ENCODE peak calls at places on chromosome 7, in nine cellular contexts. F, P, O, A, R, G, Z, U and S are unnamed samples. For H3K27me3, the result is how much of the 10 kb centered on the place peaks cover.

GRCh38 chr7:363626-364025 is 73.7 kb downstream of the FOXL3 start:
- DNase-seq in U (no peak), G (no peak), A (no peak), P (no peak), Z (peak), R (no peak), F (no peak), O (no peak), S (no peak)

GRCh38 chr7:142717453-142717852 is 31.8 kb upstream of the PRSS1 start:
- DNase-seq in R (no peak), U (no peak), P (no peak), F (no peak), G (no peak), O (no peak), A (no peak), Z (no peak), S (no peak)

GRCh38 chr7:151838861-151839381 is 38.0 kb downstream of the PRKAG2 start:
- DNase-seq in A (no peak), O (no peak), U (no peak), G (no peak), F (no peak), Z (no peak), P (peak), R (no peak), S (no peak)

GRCh38 chr7:44112997-44113763 is 9.0 kb downstream of the AEBP1 start:
- DNase-seq in O (no peak), F (no peak), Z (no peak), U (no peak), A (no peak), G (no peak), P (no peak), R (no peak), S (no peak)

GRCh38 chr7:11714205-11714604 is 117.8 kb downstream of the THSD7A start:
- DNase-seq in R (no peak), U (peak), A (no peak), Z (no peak), P (no peak), F (no peak), O (no peak), G (no peak), S (no peak)

GRCh38 chr7:109529712-109530111 is 960.0 kb downstream of the DNAJB9 start:
- DNase-seq in F (no peak), A (no peak), G (no peak), U (no peak), Z (no peak), R (no peak), O (no peak), P (no peak), S (no peak)

GRCh38 chr7:81150951-81151361 is 232.1 kb upstream of the SEMA3C start:
- DNase-seq in A (no peak), G (no peak), P (no peak), F (no peak), Z (peak), O (no peak), U (no peak), R (peak), S (no peak)

GRCh38 chr7:66741706-66742053 is 1.1 kb downstream of the RABGEF1 start:
- DNase-seq in U (peak), Z (no peak), G (no peak), A (no peak), F (peak), R (peak), O (peak), P (no peak), S (no peak)

GRCh38 chr7:106285051-106285800 is 443 bp upstream of the NAMPT start:
- DNase-seq in U (peak), R (peak), A (peak), Z (peak), P (peak), F (peak), O (peak), G (peak), S (peak)

GRCh38 chr7:74178632-74179031 is 4.5 kb downstream of the EIF4H start:
- DNase-seq in G (no peak), R (peak), A (no peak), U (no peak), Z (no peak), P (no peak), F (no peak), O (peak), S (peak)

GRCh38 chr7:118080947-118081346 is 103.0 kb upstream of the LSM8 start:
- DNase-seq in O (peak), R (peak), G (no peak), P (peak), U (peak), Z (no peak), F (peak), A (no peak), S (peak)

GRCh38 chr7:22554184-22554583 is 54.2 kb upstream of the STEAP1B start:
- DNase-seq in R (no peak), P (no peak), O (no peak), G (no peak), F (no peak), Z (no peak), A (no peak), U (no peak), S (no peak)

GRCh38 chr7:41219276-41219675 is 483.6 kb downstream of the INHBA start:
- DNase-seq in U (no peak), F (no peak), R (peak), P (no peak), A (no peak), O (peak), G (no peak), Z (no peak), S (no peak)

GRCh38 chr7:35446091-35446490 is 192.2 kb upstream of the TBX20 start:
- DNase-seq in R (no peak), F (no peak), G (no peak), O (no peak), A (no peak), Z (no peak), P (no peak), U (no peak), S (no peak)

GRCh38 chr7:132225216-132226030 is 350.8 kb downstream of the PLXNA4 start:
- DNase-seq in P (no peak), F (peak), U (peak), R (no peak), Z (peak), A (no peak), G (no peak), O (no peak), S (no peak)

GRCh38 chr7:140238778-140239652 is 62.2 kb upstream of the KDM7A start:
- DNase-seq in P (no peak), O (no peak), R (no peak), F (peak), U (no peak), G (no peak), A (no peak), Z (no peak), S (no peak)

GRCh38 chr7:111018960-111019835 is 71.7 kb upstream of the LRRN3 start:
- DNase-seq in G (no peak), P (no peak), O (no peak), Z (no peak), F (no peak), R (no peak), A (no peak), U (peak), S (no peak)

GRCh38 chr7:22879285-22879684 is 56.6 kb upstream of the TOMM7 start:
- DNase-seq in Z (no peak), U (no peak), F (no peak), P (no peak), G (no peak), R (no peak), A (no peak), O (no peak), S (no peak)

GRCh38 chr7:20424475-20424874 is 93.8 kb downstream of the ITGB8 start:
- DNase-seq in U (no peak), A (no peak), G (no peak), O (no peak), P (no peak), Z (no peak), F (no peak), R (no peak), S (no peak)

GRCh38 chr7:135925205-135925604 is 52.0 kb downstream of the MTPN start:
- DNase-seq in U (no peak), Z (no peak), P (no peak), A (no peak), G (no peak), R (peak), F (no peak), O (no peak), S (no peak)

GRCh38 chr7:155167706-155168365 is 97.7 kb downstream of the HTR5A start:
- DNase-seq in F (no peak), G (no peak), U (no peak), O (no peak), P (no peak), Z (no peak), R (no peak), A (no peak), S (no peak)

GRCh38 chr7:134552105-134552504 is 3.2 kb downstream of the AKR1B15 start:
- DNase-seq in O (no peak), R (no peak), A (no peak), F (peak), U (no peak), P (no peak), Z (no peak), G (no peak), S (no peak)

GRCh38 chr7:151125459-151125834 is 39.2 kb downstream of the AGAP3 start:
- DNase-seq in R (peak), F (peak), P (no peak), O (peak), U (no peak), Z (no peak), A (no peak), G (no peak), S (no peak)

GRCh38 chr7:28472332-28472731 is 60.0 kb downstream of the CREB5 start:
- DNase-seq in Z (no peak), U (no peak), R (no peak), F (no peak), G (no peak), P (no peak), A (no peak), O (no peak), S (no peak)
- TF ChIP-seq CTCF in Z (no peak), U (no peak), R (no peak), F (no peak), G (no peak), P (no peak), A (peak), O (no peak), S (no peak)

DNA sequence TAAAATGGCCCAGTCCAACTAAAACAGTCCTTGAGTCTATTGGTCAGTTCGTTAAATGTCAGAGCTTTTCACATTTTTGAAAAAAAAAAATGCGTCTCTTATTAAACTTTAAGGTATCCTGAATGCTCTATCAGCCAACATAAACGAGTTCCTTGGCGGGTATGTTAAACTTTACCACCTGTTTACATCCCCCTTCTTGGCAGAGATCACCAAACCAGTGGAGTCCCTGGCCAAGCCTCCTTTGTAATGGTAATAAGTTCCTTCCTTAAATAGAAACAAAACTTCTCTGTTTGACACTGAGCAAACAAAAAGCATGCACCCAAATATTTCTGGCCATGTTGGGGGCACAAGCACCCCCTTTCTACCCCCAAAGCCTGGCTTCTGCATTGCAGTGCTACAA is 3.2 kb downstream of the TRIL start:
- DNase-seq in G (no peak), P (no peak), F (no peak), R (peak), A (no peak), U (no peak), Z (no peak), O (no peak), S (no peak)
- H3K27me3 ChIP-seq in G (under half), P (under half), F (under half), R (under half), A (under half), U (under half), Z (under half), O (under half), S (under half)

DNA sequence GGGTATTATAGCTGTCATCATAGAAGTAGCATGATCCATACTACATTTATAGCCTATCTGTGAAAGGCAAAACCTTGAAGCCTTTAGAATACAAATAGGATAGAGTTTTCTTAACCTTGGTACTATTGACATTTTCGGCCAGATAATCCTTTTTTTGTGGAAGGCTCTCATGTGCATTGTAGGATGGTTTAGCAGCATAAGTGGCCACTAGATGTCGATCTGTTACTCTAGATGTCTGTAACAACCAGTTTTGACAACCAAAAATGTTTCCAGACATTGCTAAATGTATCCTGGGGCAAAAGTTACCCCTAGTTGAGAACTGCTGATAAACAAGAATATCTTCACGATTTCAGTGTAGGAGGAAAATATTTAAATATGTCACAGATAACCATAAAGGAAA is 319.4 kb upstream of the GALNT17 start:
- DNase-seq in Z (no peak), P (no peak), G (no peak), A (no peak), R (no peak), O (peak), U (no peak), F (no peak), S (no peak)
- TF ChIP-seq CTCF in Z (no peak), P (peak), G (no peak), A (peak), R (no peak), O (peak), U (no peak), F (peak), S (no peak)

GRCh38 chr7:1421020-1421790 is 38.1 kb downstream of the MICALL2 start:
- DNase-seq in G (no peak), U (no peak), A (no peak), R (no peak), O (no peak), F (no peak), P (no peak), Z (no peak), S (no peak)

GRCh38 chr7:1419688-1420087 is 39.6 kb downstream of the MICALL2 start:
- DNase-seq in Z (no peak), R (no peak), F (no peak), G (no peak), P (no peak), O (no peak), U (no peak), A (no peak), S (no peak)

GRCh38 chr7:1418505-1419309 is 40.6 kb downstream of the MICALL2 start:
- DNase-seq in F (no peak), Z (no peak), P (no peak), A (no peak), O (peak), U (peak), G (no peak), R (peak), S (no peak)

GRCh38 chr7:1421946-1422345 is 37.3 kb downstream of the MICALL2 start:
- DNase-seq in Z (no peak), P (no peak), G (no peak), O (no peak), U (no peak), R (no peak), F (no peak), A (no peak), S (no peak)

GRCh38 chr7:1419310-1419634 is 40.0 kb downstream of the MICALL2 start:
- DNase-seq in R (no peak), P (no peak), Z (no peak), G (no peak), A (no peak), O (no peak), F (no peak), U (no peak), S (no peak)
- H3K27me3 ChIP-seq in R (under half), P (under half), Z (under half), G (under half), A (under half), O (under half), F (under half), U (under half), S (under half)

GRCh38 chr7:99929730-99930053 is 272 bp upstream of the GJC3 start:
- DNase-seq in Z (no peak), R (no peak), O (no peak), G (no peak), F (no peak), A (no peak), P (no peak), U (no peak), S (no peak)
- TF ChIP-seq CTCF in Z (no peak), R (no peak), O (no peak), G (no peak), F (no peak), A (peak), P (no peak), U (no peak), S (no peak)

GRCh38 chr7:28310449-28310848 is 101.9 kb upstream of the CREB5 start:
- DNase-seq in A (no peak), Z (no peak), U (no peak), R (no peak), G (no peak), P (no peak), O (no peak), F (no peak), S (no peak)
- H3K27me3 ChIP-seq in A (under half), Z (under half), U (under half), R (under half), G (under half), P (under half), O (under half), F (under half), S (under half)

DNA sequence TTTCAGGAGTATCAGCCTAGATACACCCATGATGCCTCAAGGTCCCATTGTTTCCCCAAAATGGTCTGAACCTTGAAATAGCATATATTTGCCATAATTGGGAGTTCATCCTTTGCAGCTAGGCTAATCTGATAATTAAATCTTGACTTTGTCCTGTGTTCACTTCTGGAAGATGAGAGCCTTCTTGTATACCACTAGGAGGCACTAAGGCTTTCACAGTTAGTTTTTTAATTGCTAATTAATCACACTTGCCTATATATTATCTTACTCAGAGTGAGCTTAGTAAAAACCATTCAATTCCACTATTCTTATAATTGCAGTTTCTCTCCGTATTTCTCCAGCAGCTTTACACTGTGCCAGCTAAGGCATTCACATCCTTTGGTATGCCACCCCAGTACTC is 48.7 kb upstream of the MAGI2 start:
- DNase-seq in P (no peak), R (no peak), U (peak), F (no peak), A (no peak), Z (no peak), G (no peak), O (no peak), S (no peak)
- TF ChIP-seq CTCF in P (no peak), R (no peak), U (peak), F (peak), A (peak), Z (no peak), G (peak), O (peak), S (peak)

DNA sequence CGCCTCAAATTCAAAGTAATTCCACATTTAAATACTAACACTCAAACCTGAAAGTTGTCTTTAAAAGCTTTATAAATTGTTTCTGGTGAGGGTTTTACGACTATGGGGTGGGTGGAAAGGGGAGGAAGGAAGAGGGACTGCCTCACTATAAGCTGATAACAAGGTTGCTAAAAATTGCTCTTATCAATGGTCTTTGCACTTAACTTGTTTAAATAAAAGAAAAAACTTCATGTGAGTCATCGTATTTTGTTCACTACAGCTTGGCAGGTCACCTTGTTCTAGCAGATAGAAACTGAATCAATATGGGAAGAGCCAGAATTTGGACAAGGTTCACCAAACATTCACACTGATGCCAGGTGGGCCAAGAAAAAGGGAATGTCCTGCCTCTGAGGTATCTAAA is 129.2 kb downstream of the TES start:
- DNase-seq in A (no peak), P (no peak), Z (no peak), R (peak), O (no peak), G (no peak), F (peak), U (peak), S (no peak)
- H3K27me3 ChIP-seq in A (under half), P (under half), Z (under half), R (under half), O (under half), G (under half), F (under half), U (under half), S (under half)